ENCODE peak calls at places on chromosome 12, in five cellular contexts. One of them, this sample, is unnamed.
A peak's percentile ranks its signal among the peaks of the same experiment; 100 is the strongest.

GRCh38 chr12:105476616-105477015 is 146.1 kb downstream of the C12orf75 start:
- DNase-seq in T-helper 1 cell: no peak
- DNase-seq in left ventricle myocardium inferior: no peak
- DNase-seq in HTR-8/SVneo: no peak
- DNase-seq in smooth muscle cell of the brain vasculature: no peak
- DNase-seq in this sample: no peak

GRCh38 chr12:49874142-49874897 is 29.4 kb downstream of the FAIM2 start:
- DNase-seq in T-helper 1 cell: no peak
- DNase-seq in left ventricle myocardium inferior: no peak
- DNase-seq in HTR-8/SVneo: no peak
- DNase-seq in smooth muscle cell of the brain vasculature: no peak
- DNase-seq in this sample: no peak

GRCh38 chr12:4956054-4956453 is 46.3 kb downstream of the KCNA1 start:
- DNase-seq in T-helper 1 cell: no peak
- DNase-seq in left ventricle myocardium inferior: no peak
- DNase-seq in HTR-8/SVneo: no peak
- DNase-seq in smooth muscle cell of the brain vasculature: no peak
- DNase-seq in this sample: no peak

GRCh38 chr12:43501705-43502104 is 50.3 kb downstream of the ADAMTS20 start:
- DNase-seq in T-helper 1 cell: no peak
- DNase-seq in left ventricle myocardium inferior: no peak
- DNase-seq in HTR-8/SVneo: peak; percentile 11
- DNase-seq in smooth muscle cell of the brain vasculature: peak; percentile 3
- DNase-seq in this sample: no peak

GRCh38 chr12:99392091-99392850 is 255.3 kb upstream of the GARIN6 start:
- DNase-seq in T-helper 1 cell: no peak
- DNase-seq in left ventricle myocardium inferior: no peak
- DNase-seq in HTR-8/SVneo: no peak
- DNase-seq in smooth muscle cell of the brain vasculature: no peak
- DNase-seq in this sample: no peak

GRCh38 chr12:27667540-27667939 is 28.7 kb upstream of the REP15 start:
- DNase-seq in T-helper 1 cell: no peak
- DNase-seq in left ventricle myocardium inferior: no peak
- DNase-seq in HTR-8/SVneo: no peak
- DNase-seq in smooth muscle cell of the brain vasculature: no peak
- DNase-seq in this sample: no peak

GRCh38 chr12:18849761-18850160 is 111.8 kb downstream of the CAPZA3 start:
- DNase-seq in T-helper 1 cell: no peak
- DNase-seq in left ventricle myocardium inferior: no peak
- DNase-seq in HTR-8/SVneo: no peak
- DNase-seq in smooth muscle cell of the brain vasculature: no peak
- DNase-seq in this sample: no peak

GRCh38 chr12:104930388-104931326 is 27.4 kb downstream of the SLC41A2 start:
- DNase-seq in T-helper 1 cell: no peak
- DNase-seq in left ventricle myocardium inferior: no peak
- DNase-seq in HTR-8/SVneo: no peak
- DNase-seq in smooth muscle cell of the brain vasculature: no peak
- DNase-seq in this sample: no peak

GRCh38 chr12:124191024-124191359 is 103.9 kb upstream of the RFLNA start:
- DNase-seq in T-helper 1 cell: no peak
- DNase-seq in left ventricle myocardium inferior: no peak
- DNase-seq in HTR-8/SVneo: peak; percentile 45
- DNase-seq in smooth muscle cell of the brain vasculature: no peak
- DNase-seq in this sample: no peak

GRCh38 chr12:42372154-42372791 is 46.3 kb downstream of the PPHLN1 start:
- DNase-seq in T-helper 1 cell: no peak
- DNase-seq in left ventricle myocardium inferior: no peak
- DNase-seq in HTR-8/SVneo: peak; percentile 46
- DNase-seq in smooth muscle cell of the brain vasculature: peak; percentile 4
- DNase-seq in this sample: peak; percentile 75

GRCh38 chr12:60100852-60101251 is 505.0 kb downstream of the SLC16A7 start:
- DNase-seq in T-helper 1 cell: no peak
- DNase-seq in left ventricle myocardium inferior: no peak
- DNase-seq in HTR-8/SVneo: no peak
- DNase-seq in smooth muscle cell of the brain vasculature: no peak
- DNase-seq in this sample: no peak

GRCh38 chr12:117036547-117036946 is 62.7 kb downstream of the TESC start:
- DNase-seq in T-helper 1 cell: no peak
- DNase-seq in left ventricle myocardium inferior: no peak
- DNase-seq in HTR-8/SVneo: no peak
- DNase-seq in smooth muscle cell of the brain vasculature: no peak
- DNase-seq in this sample: no peak